ENCODE peak calls at places on chromosomes 7 and 10, in eight cellular contexts. C, A, M, R, S, G, K and B are unnamed samples.

GRCh38 chr10:52739380-52740154 is 33.0 kb downstream of the MBL2 start:
- DNase-seq in C (no peak), A (no peak), M (no peak), R (no peak), S (no peak), G (no peak), K (no peak), B (no peak)

GRCh38 chr10:75740541-75740940 is 309.1 kb downstream of the LRMDA start:
- DNase-seq in C (no peak), A (no peak), M (no peak), R (no peak), S (no peak), G (no peak), K (no peak), B (no peak)

GRCh38 chr7:45495618-45496017 is 78.5 kb upstream of the ADCY1 start:
- DNase-seq in C (no peak), A (no peak), M (no peak), R (no peak), S (no peak), G (no peak), K (no peak), B (no peak)

GRCh38 chr7:157570531-157571200 is 233.9 kb downstream of the DNAJB6 start:
- DNase-seq in C (no peak), A (no peak), M (peak), R (no peak), S (no peak), G (peak), K (no peak), B (no peak)

GRCh38 chr7:41188163-41189130 is 514.4 kb downstream of the INHBA start:
- DNase-seq in C (no peak), A (no peak), M (peak), R (peak), S (peak), G (no peak), K (no peak), B (no peak)

GRCh38 chr7:94295805-94296204 is 98.9 kb upstream of the COL1A2 start:
- DNase-seq in C (no peak), A (no peak), M (peak), R (peak), S (peak), G (no peak), K (no peak), B (no peak)

GRCh38 chr7:54145716-54146115 is 396.5 kb upstream of the VSTM2A start:
- DNase-seq in C (no peak), A (no peak), M (no peak), R (no peak), S (no peak), G (no peak), K (no peak), B (no peak)

GRCh38 chr7:69395072-69395714 is 203.1 kb upstream of the AUTS2 start:
- DNase-seq in C (no peak), A (peak), M (peak), R (no peak), S (peak), G (no peak), K (no peak), B (no peak)

GRCh38 chr7:47730135-47730534 is 148.2 kb upstream of the TNS3 start:
- DNase-seq in C (no peak), A (no peak), M (peak), R (peak), S (no peak), G (no peak), K (no peak), B (no peak)

GRCh38 chr10:8876171-8876570 is 821.7 kb downstream of the GATA3 start:
- DNase-seq in C (no peak), A (no peak), M (no peak), R (no peak), S (no peak), G (no peak), K (no peak), B (no peak)

GRCh38 chr10:96588601-96589419 is 2.0 kb upstream of the TM9SF3 start:
- DNase-seq in C (no peak), A (no peak), M (no peak), R (no peak), S (no peak), G (no peak), K (no peak), B (no peak)

GRCh38 chr7:36231406-36231805 is 78.4 kb downstream of the EEPD1 start:
- DNase-seq in C (peak), A (no peak), M (no peak), R (no peak), S (no peak), G (no peak), K (no peak), B (no peak)

GRCh38 chr10:99279626-99280111 is 44.0 kb upstream of the HPSE2 start:
- DNase-seq in C (no peak), A (no peak), M (no peak), R (peak), S (peak), G (no peak), K (no peak), B (no peak)

GRCh38 chr10:8378198-8378983 is 323.9 kb downstream of the GATA3 start:
- DNase-seq in C (no peak), A (no peak), M (no peak), R (no peak), S (no peak), G (no peak), K (no peak), B (no peak)

GRCh38 chr10:52523696-52524095 is 209.6 kb downstream of the DKK1 start:
- DNase-seq in C (no peak), A (no peak), M (no peak), R (peak), S (peak), G (no peak), K (no peak), B (no peak)

GRCh38 chr7:42192072-42192471 is 44.9 kb downstream of the GLI3 start:
- DNase-seq in C (no peak), A (no peak), M (no peak), R (peak), S (no peak), G (no peak), K (no peak), B (no peak)

GRCh38 chr10:104127411-104127810 is 5.4 kb downstream of the SFR1 start:
- DNase-seq in C (no peak), A (no peak), M (no peak), R (no peak), S (no peak), G (no peak), K (no peak), B (peak)

GRCh38 chr10:73771722-73772279 is 10.0 kb upstream of the CHCHD1 start:
- DNase-seq in C (no peak), A (peak), M (no peak), R (peak), S (peak), G (no peak), K (peak), B (peak)

GRCh38 chr7:32428546-32428945 is 61.6 kb downstream of the LSM5 start:
- DNase-seq in C (no peak), A (no peak), M (no peak), R (no peak), S (no peak), G (no peak), K (no peak), B (peak)

GRCh38 chr10:69825604-69826003 is 23.9 kb downstream of the COL13A1 start:
- DNase-seq in C (no peak), A (peak), M (no peak), R (no peak), S (no peak), G (no peak), K (no peak), B (no peak)

GRCh38 chr7:157663061-157663863 is 326.5 kb downstream of the DNAJB6 start:
- DNase-seq in C (no peak), A (no peak), M (peak), R (no peak), S (no peak), G (peak), K (no peak), B (peak)

GRCh38 chr7:128387663-128388485 is 21.9 kb downstream of the IMPDH1 start:
- DNase-seq in C (peak), A (peak), M (peak), R (peak), S (peak), G (peak), K (peak), B (peak)

GRCh38 chr10:127577376-127577775 is 28.3 kb downstream of the NPS start:
- DNase-seq in C (no peak), A (no peak), M (peak), R (peak), S (peak), G (no peak), K (no peak), B (no peak)

GRCh38 chr10:71763352-71764127 is 9.8 kb downstream of the VSIR start:
- DNase-seq in C (no peak), A (no peak), M (no peak), R (no peak), S (peak), G (no peak), K (no peak), B (no peak)

GRCh38 chr7:51079494-51079893 is 237.1 kb downstream of the COBL start:
- DNase-seq in C (no peak), A (no peak), M (no peak), R (no peak), S (no peak), G (no peak), K (no peak), B (no peak)

GRCh38 chr7:71414490-71414889 is 282.5 kb downstream of the GALNT17 start:
- DNase-seq in C (peak), A (peak), M (no peak), R (no peak), S (no peak), G (no peak), K (no peak), B (no peak)

GRCh38 chr7:101121996-101122932 is 4.6 kb upstream of the SERPINE1 start:
- DNase-seq in C (peak), A (peak), M (peak), R (peak), S (peak), G (peak), K (no peak), B (no peak)

GRCh38 chr7:120989571-120990220 is 1.2 kb downstream of the CPED1 start:
- DNase-seq in C (peak), A (peak), M (peak), R (peak), S (peak), G (peak), K (no peak), B (no peak)

GRCh38 chr10:86888585-86889381 is 68.6 kb downstream of the MMRN2 start:
- DNase-seq in C (no peak), A (no peak), M (peak), R (peak), S (peak), G (no peak), K (no peak), B (no peak)

GRCh38 chr10:131748191-131748590 is 152.6 kb upstream of the PPP2R2D start:
- DNase-seq in C (no peak), A (no peak), M (no peak), R (no peak), S (no peak), G (no peak), K (no peak), B (no peak)

GRCh38 chr10:131750171-131750895 is 150.5 kb upstream of the PPP2R2D start:
- DNase-seq in C (no peak), A (no peak), M (no peak), R (no peak), S (no peak), G (peak), K (no peak), B (no peak)

GRCh38 chr10:131750973-131751826 is 149.6 kb upstream of the PPP2R2D start:
- DNase-seq in C (no peak), A (no peak), M (no peak), R (no peak), S (no peak), G (peak), K (no peak), B (no peak)

GRCh38 chr10:131748831-131749766 is 151.7 kb upstream of the PPP2R2D start:
- DNase-seq in C (no peak), A (no peak), M (no peak), R (no peak), S (no peak), G (peak), K (no peak), B (peak)

GRCh38 chr10:131749767-131750142 is 151.1 kb upstream of the PPP2R2D start:
- DNase-seq in C (no peak), A (no peak), M (no peak), R (no peak), S (no peak), G (no peak), K (no peak), B (no peak)
- H3K4me3 ChIP-seq in C (no peak), A (no peak), M (no peak), R (no peak), S (no peak), G (no peak), K (no peak), B (no peak)

GRCh38 chr7:30320392-30320791 is 36.0 kb downstream of the ZNRF2 start:
- DNase-seq in C (no peak), A (no peak), M (no peak), R (no peak), S (no peak), G (no peak), K (no peak), B (no peak)

GRCh38 chr7:30321089-30321991 is 36.9 kb downstream of the ZNRF2 start:
- DNase-seq in C (no peak), A (no peak), M (peak), R (peak), S (peak), G (no peak), K (no peak), B (no peak)

GRCh38 chr7:30327813-30328212 is 43.4 kb downstream of the ZNRF2 start:
- DNase-seq in C (no peak), A (no peak), M (peak), R (peak), S (peak), G (no peak), K (no peak), B (no peak)

GRCh38 chr7:30322656-30323355 is 38.4 kb downstream of the ZNRF2 start:
- DNase-seq in C (no peak), A (no peak), M (no peak), R (no peak), S (no peak), G (no peak), K (no peak), B (no peak)

DNA sequence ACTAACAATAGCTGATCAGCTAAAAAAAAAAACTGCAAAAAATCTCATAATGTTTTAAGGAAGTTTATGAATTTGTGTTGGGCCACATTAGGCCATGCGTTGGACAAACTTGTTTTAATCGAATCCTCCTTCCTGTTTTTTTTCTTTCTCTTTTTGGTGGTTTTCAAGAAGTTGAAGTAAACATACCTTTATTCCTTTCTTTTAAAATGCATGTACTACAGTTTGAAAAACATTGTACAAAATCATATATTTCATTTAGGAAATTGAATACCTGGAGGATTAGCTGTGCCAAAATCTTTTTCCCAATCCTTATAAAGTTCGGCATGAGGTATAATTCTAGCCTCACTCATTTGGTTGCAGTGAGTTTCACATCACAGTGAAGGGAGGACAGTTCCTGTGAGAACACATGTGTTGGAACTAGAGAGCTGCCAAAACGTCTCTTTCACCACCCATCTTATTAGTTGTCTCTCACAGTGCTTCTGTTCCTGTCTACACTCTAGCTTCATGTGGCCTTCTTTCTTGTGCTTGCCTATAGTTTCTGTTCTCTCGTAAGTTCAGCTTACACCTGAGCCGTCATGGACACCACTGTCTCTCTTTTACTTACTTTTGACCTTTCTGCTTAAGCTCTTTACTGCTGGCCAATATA is 37.7 kb downstream of the ZNRF2 start:
- DNase-seq in C (no peak), A (no peak), M (no peak), R (peak), S (peak), G (no peak), K (peak), B (no peak)
- H3K4me3 ChIP-seq in C (peak), A (peak), M (no peak), R (no peak), S (peak), G (peak), K (no peak), B (no peak)

DNA sequence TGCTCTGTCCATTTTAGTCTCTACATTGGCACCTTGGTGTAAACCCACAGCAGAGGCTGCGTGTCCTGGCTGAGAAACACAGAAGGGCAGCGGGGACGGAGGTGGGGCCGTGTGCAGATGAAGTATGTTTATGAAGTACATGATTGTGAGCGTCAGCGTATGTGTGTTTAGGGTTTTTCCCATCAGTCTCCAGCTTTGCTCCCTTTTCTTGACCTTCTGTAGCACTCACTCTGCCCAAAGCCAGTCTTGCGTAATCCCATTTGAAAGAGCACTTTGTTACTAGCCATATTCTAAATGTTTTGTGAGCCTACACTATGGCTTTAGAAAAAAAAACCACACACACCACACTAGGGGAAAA is 750.8 kb upstream of the SORCS1 start:
- DNase-seq in C (no peak), A (no peak), M (peak), R (peak), S (peak), G (no peak), K (no peak), B (no peak)
- H3K4me3 ChIP-seq in C (peak), A (peak), M (peak), R (peak), S (no peak), G (peak), K (no peak), B (peak)

GRCh38 chr7:16063241-16063640 is 358.1 kb downstream of the CRPPA start:
- DNase-seq in C (no peak), A (no peak), M (no peak), R (no peak), S (no peak), G (no peak), K (no peak), B (no peak)

GRCh38 chr7:16067695-16068094 is 353.6 kb downstream of the CRPPA start:
- DNase-seq in C (no peak), A (no peak), M (no peak), R (no peak), S (no peak), G (no peak), K (no peak), B (no peak)

GRCh38 chr7:16063691-16064090 is 357.6 kb downstream of the CRPPA start:
- DNase-seq in C (no peak), A (no peak), M (peak), R (peak), S (peak), G (no peak), K (no peak), B (no peak)

GRCh38 chr7:16064316-16064715 is 357.0 kb downstream of the CRPPA start:
- DNase-seq in C (no peak), A (no peak), M (no peak), R (no peak), S (no peak), G (no peak), K (no peak), B (no peak)

DNA sequence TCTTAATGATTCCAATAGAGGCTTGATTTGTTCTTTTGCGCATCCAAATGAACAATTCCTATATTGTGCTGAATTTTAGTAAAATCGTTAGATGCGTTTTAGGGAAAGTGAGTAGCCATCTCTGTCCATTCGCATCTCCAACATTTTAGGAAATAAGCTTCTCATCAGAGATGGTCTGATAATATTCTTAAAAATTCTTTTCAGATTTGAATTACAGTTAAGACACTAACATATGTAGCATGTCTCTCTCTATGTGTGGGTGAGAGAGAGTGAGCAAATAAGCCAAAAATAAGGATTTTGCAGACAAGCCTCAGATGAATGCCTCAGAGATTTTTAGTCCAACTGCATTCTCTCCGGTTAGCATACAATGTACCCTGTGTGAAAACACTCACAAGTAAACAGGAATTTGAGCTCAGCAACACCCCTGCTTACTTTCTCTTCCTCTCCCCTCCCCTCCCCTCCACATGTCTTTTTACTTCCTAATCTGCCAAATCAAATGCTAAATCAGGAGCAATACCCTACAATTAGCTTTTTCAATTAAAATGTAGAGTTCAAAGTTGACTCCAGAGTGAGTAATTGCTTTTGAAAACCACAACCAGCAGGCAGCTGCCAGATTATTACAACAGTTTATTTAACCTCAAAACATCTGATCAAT is 354.4 kb downstream of the CRPPA start:
- DNase-seq in C (no peak), A (no peak), M (no peak), R (peak), S (peak), G (no peak), K (no peak), B (no peak)
- H3K4me3 ChIP-seq in C (peak), A (peak), M (no peak), R (no peak), S (no peak), G (no peak), K (no peak), B (no peak)

DNA sequence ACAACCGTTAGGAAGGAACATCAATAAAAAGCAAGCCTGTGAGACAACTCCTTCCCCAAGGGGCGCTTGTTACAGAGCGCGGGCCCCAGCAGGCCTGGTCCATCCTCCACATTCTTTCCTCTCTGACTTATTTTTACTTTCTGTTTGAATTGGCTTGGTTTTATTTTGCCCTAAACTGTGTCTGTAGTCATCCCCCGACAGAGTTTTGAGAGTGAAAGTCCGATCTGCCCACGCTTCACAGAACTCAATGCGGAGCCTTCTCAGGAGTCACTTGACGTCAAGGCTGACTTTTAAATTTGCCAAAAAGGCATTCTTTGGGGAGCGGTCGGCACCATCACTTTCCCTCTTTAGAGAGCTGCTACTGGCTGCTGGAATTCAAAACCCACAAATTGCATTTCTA is 150.1 kb upstream of the KLF6 start:
- DNase-seq in C (peak), A (peak), M (peak), R (peak), S (peak), G (no peak), K (peak), B (no peak)
- H3K4me3 ChIP-seq in C (peak), A (peak), M (peak), R (peak), S (peak), G (peak), K (no peak), B (no peak)

GRCh38 chr7:16564909-16565426 is 38.3 kb downstream of the LRRC72 start:
- DNase-seq in C (no peak), A (no peak), M (peak), R (peak), S (peak), G (no peak), K (no peak), B (no peak)

GRCh38 chr7:16562456-16563220 is 36.0 kb downstream of the LRRC72 start:
- DNase-seq in C (no peak), A (no peak), M (no peak), R (no peak), S (no peak), G (no peak), K (no peak), B (no peak)

GRCh38 chr7:16564023-16564380 is 37.4 kb downstream of the LRRC72 start:
- DNase-seq in C (no peak), A (no peak), M (no peak), R (no peak), S (no peak), G (no peak), K (no peak), B (no peak)

GRCh38 chr7:16561943-16562342 is 35.3 kb downstream of the LRRC72 start:
- DNase-seq in C (no peak), A (no peak), M (no peak), R (no peak), S (no peak), G (no peak), K (no peak), B (no peak)

GRCh38 chr7:16563281-16564022 is 36.8 kb downstream of the LRRC72 start:
- DNase-seq in C (no peak), A (no peak), M (peak), R (peak), S (no peak), G (no peak), K (no peak), B (no peak)
- H3K4me3 ChIP-seq in C (no peak), A (no peak), M (no peak), R (no peak), S (no peak), G (no peak), K (no peak), B (no peak)

GRCh38 chr7:140230862-140231778 is 54.3 kb upstream of the KDM7A start:
- DNase-seq in C (no peak), A (peak), M (peak), R (peak), S (no peak), G (peak), K (peak), B (peak)
- H3K4me3 ChIP-seq in C (peak), A (peak), M (peak), R (peak), S (peak), G (peak), K (peak), B (peak)